ENCODE peak calls at places on chromosomes 4 and X, in six cellular contexts. One of them, this sample, is unnamed.

GRCh38 chr4:7647932-7648812 is 213.4 kb upstream of the PSAPL1 start:
- DNase-seq in progenitor cell of endocrine pancreas: no peak
- DNase-seq in uterus: no peak
- DNase-seq in left ventricle myocardium inferior: no peak
- DNase-seq in astrocyte: peak
- DNase-seq in MM.1S: no peak
- DNase-seq in this sample: no peak

GRCh38 chr4:6288871-6289270 is 19.2 kb downstream of the WFS1 start:
- DNase-seq in progenitor cell of endocrine pancreas: no peak
- DNase-seq in uterus: no peak
- DNase-seq in left ventricle myocardium inferior: no peak
- DNase-seq in astrocyte: no peak
- DNase-seq in MM.1S: no peak
- DNase-seq in this sample: no peak

GRCh38 chr4:169222768-169223167 is 48.0 kb downstream of the SH3RF1 start:
- DNase-seq in progenitor cell of endocrine pancreas: no peak
- DNase-seq in uterus: no peak
- DNase-seq in left ventricle myocardium inferior: no peak
- DNase-seq in astrocyte: no peak
- DNase-seq in MM.1S: no peak
- DNase-seq in this sample: no peak

GRCh38 chrX:125757794-125758564 is 408.1 kb downstream of the DCAF12L2 start:
- DNase-seq in progenitor cell of endocrine pancreas: no peak
- DNase-seq in uterus: peak
- DNase-seq in left ventricle myocardium inferior: peak
- DNase-seq in astrocyte: no peak
- DNase-seq in MM.1S: no peak
- DNase-seq in this sample: no peak

GRCh38 chrX:23952984-23953907 is 45.4 kb downstream of the CXorf58 start:
- DNase-seq in progenitor cell of endocrine pancreas: no peak
- DNase-seq in uterus: no peak
- DNase-seq in left ventricle myocardium inferior: no peak
- DNase-seq in astrocyte: no peak
- DNase-seq in MM.1S: peak
- DNase-seq in this sample: no peak

GRCh38 chr4:175054980-175055379 is 136.8 kb downstream of the ADAM29 start:
- DNase-seq in progenitor cell of endocrine pancreas: no peak
- DNase-seq in uterus: no peak
- DNase-seq in left ventricle myocardium inferior: no peak
- DNase-seq in astrocyte: no peak
- DNase-seq in MM.1S: no peak
- DNase-seq in this sample: no peak

GRCh38 chr4:41625531-41625930 is 87.6 kb downstream of the LIMCH1 start:
- DNase-seq in progenitor cell of endocrine pancreas: no peak
- DNase-seq in uterus: no peak
- DNase-seq in left ventricle myocardium inferior: no peak
- DNase-seq in astrocyte: no peak
- DNase-seq in MM.1S: no peak
- DNase-seq in this sample: no peak

GRCh38 chrX:152912121-152912520 is 14.3 kb downstream of the ZNF185 start:
- DNase-seq in progenitor cell of endocrine pancreas: no peak
- DNase-seq in uterus: no peak
- DNase-seq in left ventricle myocardium inferior: no peak
- DNase-seq in astrocyte: no peak
- DNase-seq in MM.1S: no peak
- DNase-seq in this sample: no peak

DNA sequence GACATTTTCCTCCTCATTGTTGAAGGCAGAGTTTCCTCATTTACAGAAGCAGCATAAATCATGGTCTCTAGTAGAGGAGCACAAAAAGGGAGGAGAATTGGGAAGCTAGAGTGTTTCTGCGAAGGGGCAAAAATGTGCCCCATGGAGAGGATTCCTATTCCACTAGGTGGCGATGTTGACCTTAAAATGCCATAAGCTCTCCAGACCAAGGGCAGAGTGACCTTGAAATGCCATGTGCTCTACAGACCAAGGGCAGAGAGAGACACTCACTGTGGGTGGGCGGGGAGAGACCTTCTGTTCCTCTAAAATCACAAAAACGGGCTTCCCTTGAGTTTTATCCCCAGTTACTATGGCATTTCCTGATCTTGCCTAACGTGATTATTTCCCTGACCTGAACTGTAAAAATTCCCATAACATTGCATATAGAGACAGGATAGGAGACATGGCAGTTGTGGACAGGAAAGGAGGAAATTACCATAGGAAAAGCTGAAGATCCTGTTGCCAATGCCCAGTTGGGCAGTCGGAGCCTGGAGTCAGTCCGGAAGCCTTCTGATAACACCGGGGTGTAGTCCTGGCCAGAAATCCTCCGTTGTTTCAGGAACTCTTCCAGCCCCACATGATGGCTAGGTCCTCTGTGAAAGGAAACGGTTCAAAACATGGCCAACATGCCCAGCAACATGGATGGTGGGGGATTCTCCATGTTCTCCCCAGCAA is 567.7 kb downstream of the MAGEB5 start:
- DNase-seq in progenitor cell of endocrine pancreas: no peak
- DNase-seq in uterus: no peak
- DNase-seq in left ventricle myocardium inferior: no peak
- DNase-seq in astrocyte: no peak
- DNase-seq in MM.1S: peak
- DNase-seq in this sample: no peak
- TF ChIP-seq CTCF in progenitor cell of endocrine pancreas: peak
- TF ChIP-seq CTCF in uterus: no peak
- TF ChIP-seq CTCF in left ventricle myocardium inferior: peak
- TF ChIP-seq CTCF in astrocyte: peak
- TF ChIP-seq CTCF in MM.1S: peak
- TF ChIP-seq CTCF in this sample: peak

GRCh38 chrX:45850775-45851433 is 650.2 kb upstream of the DIPK2B start:
- DNase-seq in progenitor cell of endocrine pancreas: peak
- DNase-seq in uterus: peak
- DNase-seq in left ventricle myocardium inferior: no peak
- DNase-seq in astrocyte: peak
- DNase-seq in MM.1S: peak
- DNase-seq in this sample: no peak

GRCh38 chrX:45850197-45850774 is 649.6 kb upstream of the DIPK2B start:
- DNase-seq in progenitor cell of endocrine pancreas: no peak
- DNase-seq in uterus: no peak
- DNase-seq in left ventricle myocardium inferior: no peak
- DNase-seq in astrocyte: peak
- DNase-seq in MM.1S: peak
- DNase-seq in this sample: no peak

GRCh38 chrX:45847966-45848365 is 647.3 kb upstream of the DIPK2B start:
- DNase-seq in progenitor cell of endocrine pancreas: no peak
- DNase-seq in uterus: no peak
- DNase-seq in left ventricle myocardium inferior: no peak
- DNase-seq in astrocyte: peak
- DNase-seq in MM.1S: no peak
- DNase-seq in this sample: no peak

GRCh38 chrX:45851434-45851991 is 650.8 kb upstream of the DIPK2B start:
- DNase-seq in progenitor cell of endocrine pancreas: peak
- DNase-seq in uterus: peak
- DNase-seq in left ventricle myocardium inferior: no peak
- DNase-seq in astrocyte: no peak
- DNase-seq in MM.1S: peak
- DNase-seq in this sample: no peak

GRCh38 chrX:45849261-45849660 is 648.6 kb upstream of the DIPK2B start:
- DNase-seq in progenitor cell of endocrine pancreas: no peak
- DNase-seq in uterus: no peak
- DNase-seq in left ventricle myocardium inferior: no peak
- DNase-seq in astrocyte: peak
- DNase-seq in MM.1S: peak
- DNase-seq in this sample: no peak
- TF ChIP-seq CTCF in progenitor cell of endocrine pancreas: peak
- TF ChIP-seq CTCF in uterus: no peak
- TF ChIP-seq CTCF in left ventricle myocardium inferior: peak
- TF ChIP-seq CTCF in astrocyte: peak
- TF ChIP-seq CTCF in MM.1S: peak
- TF ChIP-seq CTCF in this sample: no peak

DNA sequence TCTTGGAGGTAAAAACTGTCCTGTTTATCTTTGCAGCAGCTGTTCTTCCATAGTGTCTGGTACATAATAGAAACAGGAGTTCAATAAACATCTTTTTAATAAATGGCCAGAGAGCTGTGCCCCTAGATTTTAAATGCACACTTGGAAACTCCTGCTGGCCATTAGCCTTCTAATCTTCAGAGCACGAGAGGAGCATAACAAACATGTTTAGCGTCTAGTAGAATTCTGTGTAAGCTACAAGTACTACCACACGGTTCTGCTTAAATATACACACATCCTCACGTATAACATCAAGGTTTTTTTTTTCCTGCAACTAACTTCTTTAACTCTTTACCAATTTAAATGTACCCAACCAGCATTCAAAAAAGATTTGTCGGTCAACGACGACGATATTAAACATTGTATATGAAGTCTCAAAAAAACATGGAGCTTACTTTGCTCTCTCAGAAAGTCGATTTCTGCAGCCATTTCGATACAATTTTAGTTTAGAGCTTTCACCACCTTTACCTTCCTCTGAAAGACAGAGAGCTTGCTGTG is 635 bp downstream of the SCLT1 start:
- DNase-seq in progenitor cell of endocrine pancreas: no peak
- DNase-seq in uterus: no peak
- DNase-seq in left ventricle myocardium inferior: no peak
- DNase-seq in astrocyte: peak
- DNase-seq in MM.1S: peak
- DNase-seq in this sample: no peak
- TF ChIP-seq CTCF in progenitor cell of endocrine pancreas: no peak
- TF ChIP-seq CTCF in uterus: no peak
- TF ChIP-seq CTCF in left ventricle myocardium inferior: no peak
- TF ChIP-seq CTCF in astrocyte: no peak
- TF ChIP-seq CTCF in MM.1S: no peak
- TF ChIP-seq CTCF in this sample: no peak

DNA sequence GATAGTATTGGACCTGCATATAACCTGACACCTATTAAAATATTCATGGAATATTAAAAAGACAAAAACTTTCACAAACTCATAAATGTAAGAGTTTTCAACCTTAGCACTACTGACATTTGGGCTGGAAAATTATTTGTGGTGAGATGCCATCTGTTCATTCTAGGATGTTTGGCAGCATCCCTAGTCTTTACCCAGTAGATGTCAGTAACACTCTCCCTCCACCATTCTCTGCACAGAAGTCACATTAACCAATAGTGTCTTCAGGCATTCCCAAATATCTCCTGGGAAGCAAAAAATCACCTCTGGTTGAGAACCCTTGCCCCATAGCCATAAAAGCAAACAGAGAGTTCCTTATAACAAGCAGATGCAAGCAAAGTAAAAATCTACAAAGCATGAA is 41.4 kb upstream of the NDST4 start:
- DNase-seq in progenitor cell of endocrine pancreas: no peak
- DNase-seq in uterus: no peak
- DNase-seq in left ventricle myocardium inferior: no peak
- DNase-seq in astrocyte: no peak
- DNase-seq in MM.1S: no peak
- DNase-seq in this sample: no peak
- TF ChIP-seq CTCF in progenitor cell of endocrine pancreas: no peak
- TF ChIP-seq CTCF in uterus: no peak
- TF ChIP-seq CTCF in left ventricle myocardium inferior: no peak
- TF ChIP-seq CTCF in astrocyte: no peak
- TF ChIP-seq CTCF in MM.1S: peak
- TF ChIP-seq CTCF in this sample: no peak

GRCh38 chrX:11040976-11041375 is 70.2 kb upstream of the HCCS start:
- DNase-seq in progenitor cell of endocrine pancreas: no peak
- DNase-seq in uterus: no peak
- DNase-seq in left ventricle myocardium inferior: no peak
- DNase-seq in astrocyte: peak
- DNase-seq in MM.1S: no peak
- DNase-seq in this sample: no peak

DNA sequence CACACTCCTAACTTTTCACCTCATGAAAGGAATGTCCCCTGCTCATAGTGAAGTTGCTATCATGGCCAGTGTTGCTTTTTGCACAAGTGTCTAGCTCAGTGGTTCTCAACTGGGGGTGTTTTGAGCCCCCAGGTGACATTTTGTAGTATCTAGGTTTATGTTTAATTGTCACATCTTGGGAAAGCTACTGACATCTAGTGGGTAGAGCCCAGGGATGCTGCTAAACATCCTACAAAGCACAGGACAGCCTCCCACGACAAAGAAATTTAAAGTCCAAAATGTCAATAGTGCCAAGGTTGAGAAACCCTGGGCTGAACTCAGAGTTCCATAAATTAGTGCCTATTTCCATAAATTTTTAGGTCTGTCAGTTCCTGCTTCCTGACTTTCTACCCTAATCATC is 70.7 kb upstream of the HCCS start:
- DNase-seq in progenitor cell of endocrine pancreas: no peak
- DNase-seq in uterus: no peak
- DNase-seq in left ventricle myocardium inferior: no peak
- DNase-seq in astrocyte: no peak
- DNase-seq in MM.1S: no peak
- DNase-seq in this sample: no peak
- TF ChIP-seq CTCF in progenitor cell of endocrine pancreas: no peak
- TF ChIP-seq CTCF in uterus: no peak
- TF ChIP-seq CTCF in left ventricle myocardium inferior: no peak
- TF ChIP-seq CTCF in astrocyte: no peak
- TF ChIP-seq CTCF in MM.1S: no peak
- TF ChIP-seq CTCF in this sample: no peak

DNA sequence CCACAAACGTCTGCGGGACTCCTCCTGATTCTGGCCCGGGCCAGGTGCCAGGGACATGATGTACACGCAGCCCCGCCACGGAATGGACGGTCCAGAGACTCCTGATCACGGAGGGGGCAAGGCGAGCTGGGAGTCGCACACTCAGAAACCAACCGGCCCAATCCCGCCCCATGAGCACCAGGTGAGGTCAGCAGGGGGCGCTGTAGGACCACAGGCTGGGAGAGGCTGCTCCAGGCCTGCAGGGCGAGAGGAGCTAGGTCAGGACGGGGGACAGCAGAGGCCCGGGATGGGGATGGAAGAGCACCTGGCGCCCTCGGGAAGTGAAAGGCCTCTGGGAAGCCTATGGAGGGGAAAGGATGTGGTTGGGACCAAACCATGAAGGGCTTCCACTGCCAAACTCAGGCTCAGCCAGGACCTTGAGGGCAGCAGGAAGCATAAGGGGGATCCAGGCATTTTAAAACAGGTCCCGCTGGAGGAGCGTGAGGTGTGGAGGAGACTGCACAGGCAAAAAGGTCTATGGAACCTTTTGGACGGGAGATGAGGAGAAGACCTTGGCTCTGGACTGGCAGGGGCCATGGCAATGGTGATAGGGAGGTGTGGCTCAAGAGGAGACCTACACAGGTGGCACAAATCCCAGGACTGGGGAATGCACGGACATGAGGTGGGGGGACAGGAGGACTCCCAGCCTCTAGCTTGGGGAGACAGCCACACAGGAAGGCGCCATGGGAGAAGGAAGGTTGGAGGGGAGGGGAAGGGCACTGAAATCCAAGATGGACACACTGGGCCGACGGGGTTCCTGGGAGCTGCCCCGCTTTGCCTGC is 79.2 kb downstream of the MTMR1 start:
- DNase-seq in progenitor cell of endocrine pancreas: peak
- DNase-seq in uterus: peak
- DNase-seq in left ventricle myocardium inferior: peak
- DNase-seq in astrocyte: peak
- DNase-seq in MM.1S: peak
- DNase-seq in this sample: peak
- TF ChIP-seq CTCF in progenitor cell of endocrine pancreas: peak
- TF ChIP-seq CTCF in uterus: peak
- TF ChIP-seq CTCF in left ventricle myocardium inferior: peak
- TF ChIP-seq CTCF in astrocyte: peak
- TF ChIP-seq CTCF in MM.1S: peak
- TF ChIP-seq CTCF in this sample: peak